ENCODE peak calls at places on chromosomes 11 and 22, in six cellular contexts. One of them, this sample, is unnamed.

GRCh38 chr11:118691926-118692830 is 12.7 kb upstream of the TREH start:
- DNase-seq in lower lobe of right lung: no peak
- DNase-seq in astrocyte of the cerebellum: no peak
- DNase-seq in GM12865: peak; percentile 91
- DNase-seq in PC-9: peak; percentile 11
- DNase-seq in aorta: no peak
- DNase-seq in this sample: peak; percentile 82

GRCh38 chr11:33957304-33957917 is 65.5 kb upstream of the LMO2 start:
- DNase-seq in lower lobe of right lung: no peak
- DNase-seq in astrocyte of the cerebellum: no peak
- DNase-seq in GM12865: no peak
- DNase-seq in PC-9: no peak
- DNase-seq in aorta: no peak
- DNase-seq in this sample: no peak

GRCh38 chr11:69005183-69005630 is 7.8 kb downstream of the MRGPRF start:
- DNase-seq in lower lobe of right lung: no peak
- DNase-seq in astrocyte of the cerebellum: no peak
- DNase-seq in GM12865: no peak
- DNase-seq in PC-9: no peak
- DNase-seq in aorta: no peak
- DNase-seq in this sample: no peak

GRCh38 chr11:58628446-58628845 is 6.0 kb downstream of the CNTF start:
- DNase-seq in lower lobe of right lung: no peak
- DNase-seq in astrocyte of the cerebellum: peak; percentile 29
- DNase-seq in GM12865: no peak
- DNase-seq in PC-9: no peak
- DNase-seq in aorta: no peak
- DNase-seq in this sample: no peak

GRCh38 chr11:65851083-65851579 is 6.8 kb downstream of the CFL1 start:
- DNase-seq in lower lobe of right lung: no peak
- DNase-seq in astrocyte of the cerebellum: no peak
- DNase-seq in GM12865: peak; percentile 60
- DNase-seq in PC-9: no peak
- DNase-seq in aorta: no peak
- DNase-seq in this sample: no peak

GRCh38 chr11:12675951-12676711 is 1.9 kb downstream of the TEAD1 start:
- DNase-seq in lower lobe of right lung: no peak
- DNase-seq in astrocyte of the cerebellum: no peak
- DNase-seq in GM12865: peak; percentile 24
- DNase-seq in PC-9: no peak
- DNase-seq in aorta: no peak
- DNase-seq in this sample: no peak

GRCh38 chr22:49216579-49216978 is 611.1 kb downstream of the BRD1 start:
- DNase-seq in lower lobe of right lung: peak; percentile 10
- DNase-seq in astrocyte of the cerebellum: no peak
- DNase-seq in GM12865: no peak
- DNase-seq in PC-9: no peak
- DNase-seq in aorta: no peak
- DNase-seq in this sample: no peak

GRCh38 chr11:117629146-117629545 is 167.9 kb downstream of the DSCAML1 start:
- DNase-seq in lower lobe of right lung: no peak
- DNase-seq in astrocyte of the cerebellum: no peak
- DNase-seq in GM12865: no peak
- DNase-seq in PC-9: no peak
- DNase-seq in aorta: no peak
- DNase-seq in this sample: no peak

GRCh38 chr22:45290410-45290936 is 5.7 kb downstream of the UPK3A start:
- DNase-seq in lower lobe of right lung: no peak
- DNase-seq in astrocyte of the cerebellum: no peak
- DNase-seq in GM12865: no peak
- DNase-seq in PC-9: peak; percentile 34
- DNase-seq in aorta: no peak
- DNase-seq in this sample: no peak

GRCh38 chr11:92972248-92972647 is 2.8 kb downstream of the MTNR1B start:
- DNase-seq in lower lobe of right lung: no peak
- DNase-seq in astrocyte of the cerebellum: no peak
- DNase-seq in GM12865: no peak
- DNase-seq in PC-9: no peak
- DNase-seq in aorta: no peak
- DNase-seq in this sample: no peak

GRCh38 chr22:44723801-44724200 is 21.8 kb downstream of the PRR5 start:
- DNase-seq in lower lobe of right lung: no peak
- DNase-seq in astrocyte of the cerebellum: no peak
- DNase-seq in GM12865: peak; percentile 47
- DNase-seq in PC-9: no peak
- DNase-seq in aorta: no peak
- DNase-seq in this sample: peak; percentile 44

GRCh38 chr11:111419641-111420327 is 40.7 kb upstream of the POU2AF1 start:
- DNase-seq in lower lobe of right lung: no peak
- DNase-seq in astrocyte of the cerebellum: no peak
- DNase-seq in GM12865: no peak
- DNase-seq in PC-9: no peak
- DNase-seq in aorta: peak; percentile 77
- DNase-seq in this sample: no peak

GRCh38 chr11:90241414-90241813 is 18.6 kb upstream of the CHORDC1 start:
- DNase-seq in lower lobe of right lung: no peak
- DNase-seq in astrocyte of the cerebellum: no peak
- DNase-seq in GM12865: no peak
- DNase-seq in PC-9: no peak
- DNase-seq in aorta: no peak
- DNase-seq in this sample: no peak

GRCh38 chr11:62671604-62672528 is at the start of the genes LBHD1 and UQCC3:
- DNase-seq in lower lobe of right lung: peak; percentile 83
- DNase-seq in astrocyte of the cerebellum: no peak
- DNase-seq in GM12865: peak; percentile 95
- DNase-seq in PC-9: peak; percentile 82
- DNase-seq in aorta: peak; percentile 82
- DNase-seq in this sample: peak; percentile 96

GRCh38 chr11:113251281-113251680 is 63.1 kb upstream of the TTC12 start:
- DNase-seq in lower lobe of right lung: no peak
- DNase-seq in astrocyte of the cerebellum: no peak
- DNase-seq in GM12865: no peak
- DNase-seq in PC-9: no peak
- DNase-seq in aorta: no peak
- DNase-seq in this sample: no peak

GRCh38 chr11:110362916-110363574 is 66.6 kb upstream of the RDX start:
- DNase-seq in lower lobe of right lung: no peak
- DNase-seq in astrocyte of the cerebellum: no peak
- DNase-seq in GM12865: peak; percentile 58
- DNase-seq in PC-9: peak; percentile 73
- DNase-seq in aorta: no peak
- DNase-seq in this sample: no peak

GRCh38 chr11:128904872-128905344 is 13.8 kb downstream of the KCNJ5 start:
- DNase-seq in lower lobe of right lung: peak; percentile 65
- DNase-seq in astrocyte of the cerebellum: no peak
- DNase-seq in GM12865: peak; percentile 13
- DNase-seq in PC-9: no peak
- DNase-seq in aorta: peak; percentile 75
- DNase-seq in this sample: no peak

GRCh38 chr11:131923309-131923708 is 552.9 kb downstream of the NTM start:
- DNase-seq in lower lobe of right lung: no peak
- DNase-seq in astrocyte of the cerebellum: no peak
- DNase-seq in GM12865: no peak
- DNase-seq in PC-9: no peak
- DNase-seq in aorta: no peak
- DNase-seq in this sample: no peak

GRCh38 chr22:38110008-38110862 is at the start of gene BAIAP2L2:
- DNase-seq in lower lobe of right lung: no peak
- DNase-seq in astrocyte of the cerebellum: no peak
- DNase-seq in GM12865: no peak
- DNase-seq in PC-9: peak; percentile 67
- DNase-seq in aorta: no peak
- DNase-seq in this sample: no peak

GRCh38 chr11:134753805-134754130 is 341.7 kb upstream of the B3GAT1 start:
- DNase-seq in lower lobe of right lung: no peak
- DNase-seq in astrocyte of the cerebellum: no peak
- DNase-seq in GM12865: no peak
- DNase-seq in PC-9: no peak
- DNase-seq in aorta: no peak
- DNase-seq in this sample: no peak

GRCh38 chr11:75475767-75476650 is 43.0 kb upstream of the KLHL35 start:
- DNase-seq in lower lobe of right lung: peak; percentile 50
- DNase-seq in astrocyte of the cerebellum: no peak
- DNase-seq in GM12865: peak; percentile 17
- DNase-seq in PC-9: no peak
- DNase-seq in aorta: peak; percentile 63
- DNase-seq in this sample: peak; percentile 29

GRCh38 chr11:29978549-29978948 is 38.3 kb downstream of the KCNA4 start:
- DNase-seq in lower lobe of right lung: no peak
- DNase-seq in astrocyte of the cerebellum: no peak
- DNase-seq in GM12865: no peak
- DNase-seq in PC-9: no peak
- DNase-seq in aorta: no peak
- DNase-seq in this sample: no peak

GRCh38 chr22:35337932-35338331 is 38.2 kb downstream of the TOM1 start:
- DNase-seq in lower lobe of right lung: no peak
- DNase-seq in astrocyte of the cerebellum: no peak
- DNase-seq in GM12865: peak; percentile 45
- DNase-seq in PC-9: no peak
- DNase-seq in aorta: no peak
- DNase-seq in this sample: no peak

GRCh38 chr11:36399745-36400144 is 103.7 kb downstream of the PRR5L start:
- DNase-seq in lower lobe of right lung: no peak
- DNase-seq in astrocyte of the cerebellum: no peak
- DNase-seq in GM12865: no peak
- DNase-seq in PC-9: no peak
- DNase-seq in aorta: no peak
- DNase-seq in this sample: no peak

GRCh38 chr11:36400768-36401455 is 104.8 kb downstream of the PRR5L start:
- DNase-seq in lower lobe of right lung: no peak
- DNase-seq in astrocyte of the cerebellum: no peak
- DNase-seq in GM12865: peak; percentile 26
- DNase-seq in PC-9: no peak
- DNase-seq in aorta: no peak
- DNase-seq in this sample: no peak

GRCh38 chr11:36394926-36395325 is 98.8 kb downstream of the PRR5L start:
- DNase-seq in lower lobe of right lung: no peak
- DNase-seq in astrocyte of the cerebellum: no peak
- DNase-seq in GM12865: no peak
- DNase-seq in PC-9: no peak
- DNase-seq in aorta: no peak
- DNase-seq in this sample: no peak

GRCh38 chr11:36399236-36399635 is 103.1 kb downstream of the PRR5L start:
- DNase-seq in lower lobe of right lung: no peak
- DNase-seq in astrocyte of the cerebellum: no peak
- DNase-seq in GM12865: no peak
- DNase-seq in PC-9: no peak
- DNase-seq in aorta: no peak
- DNase-seq in this sample: no peak

DNA sequence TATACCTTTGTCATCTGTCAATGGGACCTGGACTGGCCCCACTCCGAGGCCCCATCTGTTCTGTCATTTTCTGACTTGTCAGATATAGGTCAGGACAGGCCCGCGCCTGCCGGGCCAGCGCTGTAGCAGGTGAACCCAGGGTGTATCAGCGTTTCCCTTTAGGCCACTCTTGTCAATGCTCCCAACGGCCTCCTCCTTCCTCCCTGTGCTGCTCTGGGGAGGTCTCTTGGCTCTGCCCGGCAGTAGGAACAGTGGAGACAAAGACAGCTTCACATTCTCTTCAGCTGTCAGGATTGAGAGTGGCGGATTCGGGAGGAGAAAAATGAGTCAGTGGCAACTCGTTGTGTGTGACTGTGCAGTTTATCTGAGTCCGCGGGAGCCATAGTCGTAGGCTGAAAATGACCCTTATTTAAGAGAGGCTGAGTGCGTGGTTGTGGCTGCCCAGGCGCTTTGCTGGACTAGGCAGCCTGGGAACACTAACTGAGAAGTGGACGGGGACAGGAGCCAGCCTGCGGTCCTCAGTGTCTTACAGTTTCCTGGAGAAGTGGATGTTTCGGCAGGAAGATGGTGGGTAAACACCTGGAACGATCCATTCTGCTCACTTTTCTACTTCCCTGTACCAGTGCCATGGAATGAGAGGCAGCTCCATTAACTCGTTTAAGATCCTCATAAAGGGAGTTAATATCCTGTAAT is 102.3 kb downstream of the PRR5L start:
- DNase-seq in lower lobe of right lung: peak; percentile 53
- DNase-seq in astrocyte of the cerebellum: no peak
- DNase-seq in GM12865: no peak
- DNase-seq in PC-9: no peak
- DNase-seq in aorta: no peak
- DNase-seq in this sample: no peak
- H3K4me3 ChIP-seq in lower lobe of right lung: no peak overlapping the region
- H3K4me3 ChIP-seq in astrocyte of the cerebellum: no peak overlapping the region
- H3K4me3 ChIP-seq in GM12865: no peak overlapping the region
- H3K4me3 ChIP-seq in PC-9: no peak overlapping the region
- H3K4me3 ChIP-seq in aorta: no peak overlapping the region
- H3K4me3 ChIP-seq in this sample: no peak overlapping the region

DNA sequence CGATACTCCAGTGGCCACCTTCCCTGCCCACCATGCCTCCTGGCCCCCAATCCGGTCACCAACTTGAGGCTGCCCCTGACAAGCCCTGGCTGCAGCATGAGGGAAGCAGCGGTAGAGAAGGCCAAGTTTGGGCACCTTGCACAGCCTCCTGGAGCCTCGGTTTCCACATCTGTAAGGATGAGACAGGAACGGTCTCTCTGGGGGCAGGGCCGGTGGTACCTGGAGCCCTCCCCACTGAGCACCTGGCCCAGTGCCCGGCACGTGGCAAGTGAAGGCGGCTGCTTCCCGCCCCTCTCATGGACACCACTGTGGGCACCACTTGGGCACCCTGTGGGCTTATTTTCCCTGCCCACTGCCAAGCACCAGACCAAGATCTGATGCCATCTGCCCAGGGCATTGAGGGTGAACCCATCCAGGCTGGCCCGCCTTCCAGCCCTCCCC is 77.8 kb downstream of the CDKN1C start:
- DNase-seq in lower lobe of right lung: peak; percentile 41
- DNase-seq in astrocyte of the cerebellum: no peak
- DNase-seq in GM12865: no peak
- DNase-seq in PC-9: no peak
- DNase-seq in aorta: peak; percentile 45
- DNase-seq in this sample: no peak
- H3K4me3 ChIP-seq in lower lobe of right lung: no peak overlapping the region
- H3K4me3 ChIP-seq in astrocyte of the cerebellum: no peak overlapping the region
- H3K4me3 ChIP-seq in GM12865: no peak overlapping the region
- H3K4me3 ChIP-seq in PC-9: no peak overlapping the region
- H3K4me3 ChIP-seq in aorta: no peak overlapping the region
- H3K4me3 ChIP-seq in this sample: no peak overlapping the region

DNA sequence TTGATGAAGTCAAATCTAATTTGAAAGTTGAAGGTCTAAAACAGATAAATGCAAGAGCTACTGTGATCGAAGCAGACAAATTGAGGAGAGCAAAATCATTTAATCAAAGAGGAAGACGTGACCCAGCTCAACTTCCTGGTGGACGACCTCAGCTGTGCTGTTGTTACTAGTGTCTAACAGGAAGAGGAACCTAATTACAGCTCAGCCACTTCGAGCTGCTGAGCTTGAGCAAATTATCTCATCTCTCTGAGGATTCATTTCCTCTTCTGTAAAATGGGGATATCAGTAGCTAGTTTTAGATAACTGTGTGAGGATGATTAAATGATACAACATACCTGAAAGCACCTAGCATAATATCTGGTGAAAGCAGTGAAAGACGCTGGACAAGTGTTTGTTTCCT is 48.6 kb upstream of the OLFML1 start:
- DNase-seq in lower lobe of right lung: no peak
- DNase-seq in astrocyte of the cerebellum: no peak
- DNase-seq in GM12865: peak; percentile 60
- DNase-seq in PC-9: no peak
- DNase-seq in aorta: peak; percentile 53
- DNase-seq in this sample: peak; percentile 25
- H3K4me3 ChIP-seq in lower lobe of right lung: no peak overlapping the region
- H3K4me3 ChIP-seq in astrocyte of the cerebellum: no peak overlapping the region
- H3K4me3 ChIP-seq in GM12865: no peak overlapping the region
- H3K4me3 ChIP-seq in PC-9: no peak overlapping the region
- H3K4me3 ChIP-seq in aorta: no peak overlapping the region
- H3K4me3 ChIP-seq in this sample: no peak overlapping the region

GRCh38 chr11:86800956-86801264 is 568 bp downstream of the PRSS23 start:
- DNase-seq in lower lobe of right lung: no peak
- DNase-seq in astrocyte of the cerebellum: no peak
- DNase-seq in GM12865: no peak
- DNase-seq in PC-9: no peak
- DNase-seq in aorta: no peak
- DNase-seq in this sample: no peak
- H3K4me3 ChIP-seq in lower lobe of right lung: peak overlapping the region; percentile 61
- H3K4me3 ChIP-seq in astrocyte of the cerebellum: peak overlapping the region; percentile 72
- H3K4me3 ChIP-seq in GM12865: no peak overlapping the region
- H3K4me3 ChIP-seq in PC-9: peak overlapping the region; percentile 92
- H3K4me3 ChIP-seq in aorta: peak overlapping the region; percentile 20
- H3K4me3 ChIP-seq in this sample: no peak overlapping the region